ENCODE peak calls at places on chromosomes 5 and 9, in eight cellular contexts. One of them, this sample, is unnamed.

GRCh38 chr5:38807570-38808461 is 38.0 kb upstream of the OSMR start:
- DNase-seq in breast epithelium: no peak
- DNase-seq in HCT116: no peak
- DNase-seq in spleen: no peak
- DNase-seq in sigmoid colon: no peak
- DNase-seq in stomach: no peak
- DNase-seq in GM12878: no peak
- DNase-seq in A549: no peak
- DNase-seq in this sample: no peak

GRCh38 chr9:86351897-86352296 is 2.3 kb downstream of the TUT7 start:
- DNase-seq in HCT116: no peak
- DNase-seq in spleen: no peak
- DNase-seq in breast epithelium: no peak
- DNase-seq in stomach: no peak
- DNase-seq in GM12878: no peak
- DNase-seq in A549: no peak
- DNase-seq in sigmoid colon: no peak
- DNase-seq in this sample: no peak

GRCh38 chr5:178326054-178326715 is 93.6 kb upstream of the PHYKPL start:
- DNase-seq in HCT116: no peak
- DNase-seq in breast epithelium: no peak
- DNase-seq in spleen: peak
- DNase-seq in sigmoid colon: peak
- DNase-seq in A549: no peak
- DNase-seq in GM12878: no peak
- DNase-seq in stomach: no peak
- DNase-seq in this sample: no peak

GRCh38 chr5:96427823-96428222 is 5.2 kb downstream of the PCSK1 start:
- DNase-seq in stomach: no peak
- DNase-seq in HCT116: no peak
- DNase-seq in spleen: no peak
- DNase-seq in sigmoid colon: no peak
- DNase-seq in A549: no peak
- DNase-seq in GM12878: no peak
- DNase-seq in breast epithelium: no peak
- DNase-seq in this sample: no peak

GRCh38 chr5:138065102-138065501 is 18.7 kb upstream of the WNT8A start:
- DNase-seq in A549: no peak
- DNase-seq in HCT116: no peak
- DNase-seq in GM12878: no peak
- DNase-seq in sigmoid colon: no peak
- DNase-seq in stomach: no peak
- DNase-seq in breast epithelium: no peak
- DNase-seq in spleen: no peak
- DNase-seq in this sample: no peak

GRCh38 chr5:156052697-156053455 is 274.1 kb upstream of the SGCD start:
- DNase-seq in A549: no peak
- DNase-seq in GM12878: no peak
- DNase-seq in breast epithelium: no peak
- DNase-seq in sigmoid colon: no peak
- DNase-seq in spleen: no peak
- DNase-seq in HCT116: no peak
- DNase-seq in stomach: no peak
- DNase-seq in this sample: no peak

GRCh38 chr9:117448066-117448465 is 33.2 kb upstream of the ASTN2 start:
- DNase-seq in sigmoid colon: no peak
- DNase-seq in GM12878: no peak
- DNase-seq in stomach: no peak
- DNase-seq in breast epithelium: no peak
- DNase-seq in spleen: no peak
- DNase-seq in A549: no peak
- DNase-seq in HCT116: no peak
- DNase-seq in this sample: no peak

GRCh38 chr9:10366171-10366779 is 246.5 kb downstream of the PTPRD start:
- DNase-seq in A549: peak
- DNase-seq in spleen: no peak
- DNase-seq in stomach: no peak
- DNase-seq in HCT116: peak
- DNase-seq in sigmoid colon: no peak
- DNase-seq in GM12878: peak
- DNase-seq in breast epithelium: no peak
- DNase-seq in this sample: no peak

GRCh38 chr5:78327761-78328510 is 32.5 kb upstream of the SCAMP1 start:
- DNase-seq in A549: no peak
- DNase-seq in HCT116: no peak
- DNase-seq in GM12878: no peak
- DNase-seq in spleen: no peak
- DNase-seq in breast epithelium: no peak
- DNase-seq in sigmoid colon: no peak
- DNase-seq in stomach: peak
- DNase-seq in this sample: no peak

GRCh38 chr9:97430316-97430715 is 18.4 kb downstream of the TDRD7 start:
- DNase-seq in GM12878: no peak
- DNase-seq in stomach: no peak
- DNase-seq in sigmoid colon: no peak
- DNase-seq in HCT116: no peak
- DNase-seq in breast epithelium: no peak
- DNase-seq in spleen: no peak
- DNase-seq in A549: no peak
- DNase-seq in this sample: no peak

GRCh38 chr5:93596310-93596675 is 13.3 kb downstream of the NR2F1 start:
- DNase-seq in GM12878: no peak
- DNase-seq in HCT116: no peak
- DNase-seq in spleen: no peak
- DNase-seq in A549: no peak
- DNase-seq in sigmoid colon: no peak
- DNase-seq in breast epithelium: no peak
- DNase-seq in stomach: no peak
- DNase-seq in this sample: no peak

GRCh38 chr5:36363101-36363500 is 61.4 kb upstream of the RANBP3L start:
- DNase-seq in stomach: no peak
- DNase-seq in A549: peak
- DNase-seq in GM12878: no peak
- DNase-seq in spleen: no peak
- DNase-seq in HCT116: no peak
- DNase-seq in breast epithelium: no peak
- DNase-seq in sigmoid colon: no peak
- DNase-seq in this sample: no peak

GRCh38 chr5:170216262-170216864 is 16.4 kb upstream of the C5orf58 start:
- DNase-seq in GM12878: no peak
- DNase-seq in spleen: no peak
- DNase-seq in breast epithelium: no peak
- DNase-seq in sigmoid colon: no peak
- DNase-seq in stomach: no peak
- DNase-seq in HCT116: peak
- DNase-seq in A549: peak
- DNase-seq in this sample: no peak

GRCh38 chr5:159324097-159324760 is 6.1 kb downstream of the IL12B start:
- DNase-seq in HCT116: no peak
- DNase-seq in stomach: no peak
- DNase-seq in sigmoid colon: no peak
- DNase-seq in breast epithelium: no peak
- DNase-seq in GM12878: no peak
- DNase-seq in spleen: no peak
- DNase-seq in A549: no peak
- DNase-seq in this sample: no peak

GRCh38 chr9:77667151-77667550 is 19.0 kb upstream of the GNA14 start:
- DNase-seq in breast epithelium: no peak
- DNase-seq in sigmoid colon: no peak
- DNase-seq in stomach: no peak
- DNase-seq in A549: no peak
- DNase-seq in spleen: no peak
- DNase-seq in HCT116: no peak
- DNase-seq in GM12878: no peak
- DNase-seq in this sample: no peak

GRCh38 chr5:116510525-116510924 is 64.1 kb downstream of the SEMA6A start:
- DNase-seq in spleen: no peak
- DNase-seq in HCT116: no peak
- DNase-seq in GM12878: no peak
- DNase-seq in sigmoid colon: no peak
- DNase-seq in breast epithelium: no peak
- DNase-seq in stomach: no peak
- DNase-seq in A549: no peak
- DNase-seq in this sample: no peak

GRCh38 chr9:122053546-122053945 is 39.6 kb downstream of the TTLL11 start:
- DNase-seq in A549: no peak
- DNase-seq in HCT116: no peak
- DNase-seq in sigmoid colon: no peak
- DNase-seq in GM12878: no peak
- DNase-seq in spleen: no peak
- DNase-seq in breast epithelium: no peak
- DNase-seq in stomach: no peak
- DNase-seq in this sample: no peak

GRCh38 chr9:32665101-32665500 is 29.6 kb upstream of the TAF1L start:
- DNase-seq in stomach: no peak
- DNase-seq in GM12878: no peak
- DNase-seq in A549: no peak
- DNase-seq in breast epithelium: no peak
- DNase-seq in sigmoid colon: no peak
- DNase-seq in spleen: no peak
- DNase-seq in HCT116: no peak
- DNase-seq in this sample: no peak

GRCh38 chr5:54148062-54148461 is 162.3 kb downstream of the ARL15 start:
- DNase-seq in sigmoid colon: no peak
- DNase-seq in spleen: no peak
- DNase-seq in GM12878: no peak
- DNase-seq in A549: no peak
- DNase-seq in stomach: no peak
- DNase-seq in HCT116: no peak
- DNase-seq in breast epithelium: no peak
- DNase-seq in this sample: no peak

DNA sequence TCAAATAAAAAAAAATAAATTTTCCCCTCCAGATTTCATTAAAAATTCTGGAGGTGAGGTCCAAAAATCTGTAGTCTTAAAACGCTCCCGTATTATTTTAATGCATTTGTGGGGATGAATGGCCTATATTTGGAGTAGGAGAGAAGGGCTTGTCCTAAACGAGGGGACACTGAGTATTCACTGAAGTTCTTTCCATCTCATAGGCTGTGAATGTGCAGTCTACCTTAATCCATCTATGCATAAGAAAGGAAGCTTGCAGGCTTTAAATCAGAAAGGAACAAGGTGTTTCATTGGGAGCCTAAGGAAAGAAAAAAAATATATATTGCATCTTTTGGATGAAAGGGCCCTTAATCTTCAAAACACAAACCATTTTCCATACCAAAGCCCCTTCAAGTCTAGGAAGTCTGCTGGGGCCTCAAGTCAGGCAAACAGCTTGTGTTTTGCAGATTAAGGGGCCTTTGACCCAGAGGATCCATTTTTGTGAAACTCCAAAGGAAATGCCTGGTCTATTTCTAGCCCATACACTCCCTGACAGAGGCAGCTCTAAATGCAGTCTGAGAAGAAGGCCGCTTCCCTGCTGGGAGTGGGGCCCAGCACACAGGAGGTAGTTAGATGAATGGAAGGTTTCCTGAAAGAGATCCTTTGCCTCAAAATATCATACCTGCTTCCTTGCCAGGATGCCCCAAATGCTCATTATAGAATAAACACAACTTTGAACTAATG is 35.6 kb downstream of the BRINP1 start:
- DNase-seq in spleen: no peak
- DNase-seq in breast epithelium: no peak
- DNase-seq in stomach: no peak
- DNase-seq in HCT116: no peak
- DNase-seq in A549: no peak
- DNase-seq in GM12878: no peak
- DNase-seq in sigmoid colon: no peak
- DNase-seq in this sample: no peak
- H3K4me3 ChIP-seq in spleen: no peak
- H3K4me3 ChIP-seq in breast epithelium: no peak
- H3K4me3 ChIP-seq in stomach: no peak
- H3K4me3 ChIP-seq in HCT116: no peak
- H3K4me3 ChIP-seq in A549: no peak
- H3K4me3 ChIP-seq in GM12878: no peak
- H3K4me3 ChIP-seq in sigmoid colon: no peak
- H3K4me3 ChIP-seq in this sample: no peak

GRCh38 chr9:115367321-115367720 is 249.4 kb upstream of the TNC start:
- DNase-seq in A549: no peak
- DNase-seq in stomach: no peak
- DNase-seq in breast epithelium: no peak
- DNase-seq in spleen: no peak
- DNase-seq in GM12878: no peak
- DNase-seq in HCT116: no peak
- DNase-seq in sigmoid colon: no peak
- DNase-seq in this sample: no peak
- TF ChIP-seq POLR2A in A549: no peak
- TF ChIP-seq POLR2A in stomach: no peak
- TF ChIP-seq POLR2A in breast epithelium: no peak
- TF ChIP-seq POLR2A in spleen: no peak
- TF ChIP-seq POLR2A in GM12878: no peak
- TF ChIP-seq POLR2A in HCT116: no peak
- TF ChIP-seq POLR2A in sigmoid colon: no peak
- TF ChIP-seq POLR2A in this sample: no peak

GRCh38 chr5:180830253-180831138 is 27.9 kb upstream of the MGAT1 start:
- DNase-seq in sigmoid colon: peak
- DNase-seq in A549: peak
- DNase-seq in GM12878: no peak
- DNase-seq in spleen: peak
- DNase-seq in HCT116: no peak
- DNase-seq in breast epithelium: peak
- DNase-seq in stomach: peak
- DNase-seq in this sample: no peak

GRCh38 chr5:180831139-180832080 is 28.8 kb upstream of the MGAT1 start:
- DNase-seq in breast epithelium: peak
- DNase-seq in spleen: peak
- DNase-seq in HCT116: peak
- DNase-seq in stomach: peak
- DNase-seq in GM12878: no peak
- DNase-seq in sigmoid colon: peak
- DNase-seq in A549: peak
- DNase-seq in this sample: no peak

GRCh38 chr5:180829711-180830110 is 27.1 kb upstream of the MGAT1 start:
- DNase-seq in A549: no peak
- DNase-seq in breast epithelium: no peak
- DNase-seq in stomach: no peak
- DNase-seq in sigmoid colon: no peak
- DNase-seq in GM12878: no peak
- DNase-seq in HCT116: no peak
- DNase-seq in spleen: no peak
- DNase-seq in this sample: no peak

GRCh38 chr5:180832638-180833068 is 28.4 kb downstream of the ZFP62 start:
- DNase-seq in HCT116: no peak
- DNase-seq in A549: no peak
- DNase-seq in breast epithelium: no peak
- DNase-seq in spleen: no peak
- DNase-seq in stomach: no peak
- DNase-seq in sigmoid colon: no peak
- DNase-seq in GM12878: no peak
- DNase-seq in this sample: no peak
- H3K4me3 ChIP-seq in HCT116: peak
- H3K4me3 ChIP-seq in A549: peak
- H3K4me3 ChIP-seq in breast epithelium: peak
- H3K4me3 ChIP-seq in spleen: peak
- H3K4me3 ChIP-seq in stomach: no peak
- H3K4me3 ChIP-seq in sigmoid colon: no peak
- H3K4me3 ChIP-seq in GM12878: peak
- H3K4me3 ChIP-seq in this sample: peak

DNA sequence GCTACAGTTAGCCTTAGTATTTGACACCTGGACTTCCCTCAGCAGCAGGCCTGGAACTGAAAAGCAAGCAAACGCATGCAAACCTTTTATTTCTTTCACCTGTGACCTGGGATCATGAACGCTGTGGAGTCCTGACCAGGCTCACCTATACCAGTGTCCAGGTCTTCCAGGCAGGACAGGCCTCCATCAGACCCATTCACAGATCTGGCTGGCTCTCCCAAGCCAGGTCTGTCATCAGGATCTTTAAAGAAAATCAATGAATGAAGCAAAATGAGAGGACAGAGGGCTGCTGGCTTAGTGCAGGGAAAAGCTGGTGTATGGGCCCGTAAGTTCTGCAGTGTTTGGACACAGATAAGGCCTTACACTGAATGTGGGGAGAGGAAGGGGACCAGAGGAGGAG is 96.3 kb upstream of the CPEB4 start:
- DNase-seq in HCT116: no peak
- DNase-seq in breast epithelium: no peak
- DNase-seq in GM12878: no peak
- DNase-seq in stomach: no peak
- DNase-seq in sigmoid colon: no peak
- DNase-seq in A549: no peak
- DNase-seq in spleen: no peak
- DNase-seq in this sample: no peak
- TF ChIP-seq POLR2A in HCT116: no peak
- TF ChIP-seq POLR2A in breast epithelium: no peak
- TF ChIP-seq POLR2A in GM12878: no peak
- TF ChIP-seq POLR2A in stomach: no peak
- TF ChIP-seq POLR2A in sigmoid colon: no peak
- TF ChIP-seq POLR2A in A549: no peak
- TF ChIP-seq POLR2A in spleen: no peak
- TF ChIP-seq POLR2A in this sample: no peak

This sample was measured in vagina.